ENCODE peak calls at places on chromosomes 2 and 18, in five cellular contexts. F is stomach, Z is ascending aorta, B is IMR-90, K is AG09309. J is an unnamed sample.

GRCh38 chr2:95316466-95317122 is 19.4 kb downstream of the KCNIP3 start:
- DNase-seq in F (no peak), Z (no peak), B (peak; percentile 42), K (peak; percentile 50), J (no peak)

GRCh38 chr2:238055841-238056240 is 5.0 kb upstream of the SCLY start:
- DNase-seq in F (no peak), Z (no peak), B (no peak), K (no peak), J (no peak)

GRCh38 chr2:47024046-47024445 is 108.4 kb upstream of the MCFD2 start:
- DNase-seq in F (no peak), Z (peak; percentile 78), B (no peak), K (no peak), J (no peak)

GRCh38 chr2:148493822-148494563 is 150.6 kb upstream of the EPC2 start:
- DNase-seq in F (no peak), Z (no peak), B (no peak), K (no peak), J (no peak)

GRCh38 chr2:3624059-3624794 is 29.3 kb downstream of the COLEC11 start:
- DNase-seq in F (peak; percentile 16), Z (peak; percentile 24), B (peak; percentile 11), K (no peak), J (no peak)

GRCh38 chr2:9187620-9188214 is 18.9 kb upstream of the ASAP2 start:
- DNase-seq in F (no peak), Z (peak; percentile 45), B (peak; percentile 58), K (no peak), J (no peak)

GRCh38 chr2:16013571-16013970 is 73.2 kb downstream of the MYCN start:
- DNase-seq in F (no peak), Z (no peak), B (no peak), K (no peak), J (no peak)

GRCh38 chr18:23453657-23454011 is 547 bp downstream of the RIOK3 start:
- DNase-seq in F (no peak), Z (no peak), B (peak; percentile 69), K (peak; percentile 35), J (no peak)

GRCh38 chr2:108833219-108833618 is 46.6 kb downstream of the CCDC138 start:
- DNase-seq in F (no peak), Z (no peak), B (peak; percentile 36), K (no peak), J (peak; percentile 20)

GRCh38 chr18:24018299-24018910 is 3.9 kb downstream of the TTC39C start:
- DNase-seq in F (no peak), Z (no peak), B (no peak), K (no peak), J (no peak)

GRCh38 chr2:230942920-230943896 is 18.2 kb upstream of the GPR55 start:
- DNase-seq in F (peak; percentile 25), Z (no peak), B (no peak), K (no peak), J (no peak)

GRCh38 chr2:208373460-208374089 is 33.0 kb upstream of the PTH2R start:
- DNase-seq in F (no peak), Z (no peak), B (peak; percentile 54), K (no peak), J (no peak)

GRCh38 chr2:73925853-73926492 is 707 bp upstream of the DGUOK start:
- DNase-seq in F (peak; percentile 47), Z (no peak), B (no peak), K (no peak), J (no peak)

GRCh38 chr2:126187665-126188064 is 468.3 kb upstream of the GYPC start:
- DNase-seq in F (no peak), Z (no peak), B (no peak), K (no peak), J (no peak)

GRCh38 chr2:172662099-172662498 is 73.5 kb upstream of the RAPGEF4 start:
- DNase-seq in F (no peak), Z (no peak), B (no peak), K (no peak), J (no peak)

GRCh38 chr2:19812166-19812565 is 89.6 kb downstream of the TTC32 start:
- DNase-seq in F (no peak), Z (peak; percentile 89), B (no peak), K (peak; percentile 65), J (no peak)

GRCh38 chr2:207371877-207372276 is 157.9 kb upstream of the CREB1 start:
- DNase-seq in F (no peak), Z (no peak), B (no peak), K (no peak), J (no peak)

GRCh38 chr2:175500255-175500654 is 318.7 kb upstream of the ATP5MC3 start:
- DNase-seq in F (no peak), Z (no peak), B (no peak), K (no peak), J (no peak)

GRCh38 chr18:76765649-76766048 is 56.7 kb upstream of the ZNF236 start:
- DNase-seq in F (no peak), Z (no peak), B (no peak), K (no peak), J (no peak)

GRCh38 chr2:174663572-174663971 is 66.0 kb upstream of the WIPF1 start:
- DNase-seq in F (no peak), Z (peak; percentile 80), B (no peak), K (peak; percentile 93), J (peak; percentile 68)

GRCh38 chr2:172416447-172417058 is 10.8 kb upstream of the ITGA6 start:
- DNase-seq in F (no peak), Z (no peak), B (no peak), K (no peak), J (no peak)

GRCh38 chr2:233000886-233001750 is 11.9 kb downstream of the NGEF start:
- DNase-seq in F (no peak), Z (peak; percentile 42), B (no peak), K (no peak), J (no peak)

GRCh38 chr2:218166791-218167190 is at the start of gene CXCR1:
- DNase-seq in F (no peak), Z (no peak), B (no peak), K (no peak), J (no peak)

GRCh38 chr2:73163522-73164367 is 38.6 kb upstream of the NOTO start:
- DNase-seq in F (peak; percentile 72), Z (peak; percentile 83), B (peak; percentile 74), K (peak; percentile 28), J (peak; percentile 59)

DNA sequence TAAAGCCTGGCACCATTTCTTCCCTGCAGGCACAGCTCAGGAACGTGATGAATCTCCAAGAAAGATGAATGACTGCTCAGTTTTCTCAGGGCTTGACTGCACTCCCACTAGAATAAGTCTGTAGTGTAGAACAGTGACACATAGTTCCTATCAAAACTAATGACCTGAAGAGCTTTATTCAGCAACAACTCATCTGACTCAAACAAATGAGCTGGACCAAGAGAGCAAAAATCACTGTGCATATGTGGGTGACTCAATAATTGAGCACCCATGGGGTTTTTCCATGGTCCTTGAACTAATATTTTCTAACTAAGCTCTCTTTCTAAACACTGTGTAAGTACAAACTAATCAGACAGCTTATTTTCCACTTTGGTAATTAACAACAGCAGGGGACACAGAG is 61.1 kb upstream of the XDH start:
- DNase-seq in F (no peak), Z (no peak), B (peak; percentile 76), K (peak; percentile 51), J (peak; percentile 11)
- H3K4me3 ChIP-seq in F (no peak overlapping the region), Z (no peak overlapping the region), B (no peak overlapping the region), K (no peak overlapping the region), J (no peak overlapping the region)

GRCh38 chr2:202270487-202270886 is 4.9 kb downstream of the NOP58 start:
- DNase-seq in F (no peak), Z (no peak), B (no peak), K (no peak), J (no peak)
- H3K4me3 ChIP-seq in F (no peak overlapping the region), Z (no peak overlapping the region), B (no peak overlapping the region), K (no peak overlapping the region), J (peak overlapping the region; percentile 16)

DNA sequence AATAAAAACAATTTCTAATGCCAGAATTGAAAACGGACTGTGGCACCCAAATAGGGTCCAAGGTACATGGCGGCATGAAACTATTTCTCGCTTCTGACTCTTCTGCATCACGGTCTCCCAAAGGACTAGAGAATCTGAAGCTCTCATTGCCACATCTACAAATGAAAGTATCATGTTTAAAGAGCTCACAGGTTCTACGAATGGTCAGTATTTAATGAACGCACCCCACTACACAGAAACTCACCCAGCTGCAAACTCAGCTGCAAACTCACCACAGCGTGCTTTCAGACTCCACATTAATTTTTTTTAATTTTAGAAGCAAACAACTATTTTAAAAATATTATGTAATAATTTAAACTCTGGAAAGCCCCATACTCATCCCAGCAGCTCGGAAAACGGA is 1.1 kb downstream of the CLASP1 start:
- DNase-seq in F (no peak), Z (no peak), B (peak; percentile 43), K (no peak), J (no peak)
- H3K4me3 ChIP-seq in F (peak overlapping the region; percentile 95), Z (peak overlapping the region; percentile 84), B (peak overlapping the region; percentile 72), K (peak overlapping the region; percentile 88), J (peak overlapping the region; percentile 83)

GRCh38 chr18:37253424-37254255 is 312.0 kb downstream of the CELF4 start:
- DNase-seq in F (peak; percentile 63), Z (no peak), B (no peak), K (no peak), J (no peak)
- H3K4me3 ChIP-seq in F (peak overlapping the region; percentile 52), Z (peak overlapping the region; percentile 60), B (no peak overlapping the region), K (no peak overlapping the region), J (no peak overlapping the region)

GRCh38 chr2:241298554-241299165 is 16.8 kb downstream of the HDLBP start:
- DNase-seq in F (no peak), Z (no peak), B (no peak), K (no peak), J (no peak)
- H3K4me3 ChIP-seq in F (no peak overlapping the region), Z (no peak overlapping the region), B (no peak overlapping the region), K (no peak overlapping the region), J (no peak overlapping the region)

J was measured in HFF-Myc.